ENCODE peak calls at places on chromosomes 4 and X, in six cellular contexts. V, T, K, O, L and W are unnamed samples. For H3K36me3, the result is how much of the 10 kb centered on the place peaks cover.

GRCh38 chrX:2714551-2714950 is 23.5 kb downstream of the CD99 start:
- DNase-seq in V (no peak), T (no peak), K (no peak), O (no peak), L (no peak), W (no peak)

GRCh38 chrX:50814701-50815476 is 895 bp upstream of the SHROOM4 start:
- DNase-seq in V (no peak), T (no peak), K (no peak), O (no peak), L (peak), W (no peak)

GRCh38 chr4:166432842-166433241 is 559.8 kb downstream of the TLL1 start:
- DNase-seq in V (no peak), T (no peak), K (no peak), O (peak), L (no peak), W (no peak)

GRCh38 chrX:26918633-26919032 is 544.5 kb downstream of the PPP4R3C start:
- DNase-seq in V (no peak), T (peak), K (no peak), O (no peak), L (peak), W (peak)

GRCh38 chrX:27399146-27399456 is 64.0 kb downstream of the PPP4R3C start:
- DNase-seq in V (no peak), T (no peak), K (no peak), O (no peak), L (no peak), W (no peak)

GRCh38 chrX:107448625-107449468 is 605 bp upstream of the FRMPD3 start:
- DNase-seq in V (no peak), T (no peak), K (peak), O (no peak), L (no peak), W (no peak)

GRCh38 chrX:148670277-148670676 is 169.9 kb downstream of the AFF2 start:
- DNase-seq in V (no peak), T (no peak), K (no peak), O (no peak), L (peak), W (no peak)

GRCh38 chrX:53156207-53156596 is 62.3 kb downstream of the KANTR start:
- DNase-seq in V (no peak), T (no peak), K (no peak), O (no peak), L (no peak), W (no peak)

GRCh38 chrX:108437789-108438623 is at the start of gene COL4A6:
- DNase-seq in V (no peak), T (peak), K (no peak), O (no peak), L (peak), W (peak)

GRCh38 chrX:65718538-65718937 is 51.1 kb downstream of the MSN start:
- DNase-seq in V (no peak), T (no peak), K (no peak), O (no peak), L (no peak), W (no peak)

GRCh38 chr4:101187837-101188236 is 159.5 kb downstream of the PPP3CA start:
- DNase-seq in V (no peak), T (no peak), K (no peak), O (no peak), L (no peak), W (no peak)

GRCh38 chrX:50111762-50112161 is 89.0 kb downstream of the AKAP4 start:
- DNase-seq in V (no peak), T (no peak), K (no peak), O (no peak), L (no peak), W (no peak)

GRCh38 chrX:141936080-141936479 is 32.4 kb downstream of the MAGEC1 start:
- DNase-seq in V (no peak), T (no peak), K (no peak), O (no peak), L (peak), W (no peak)

GRCh38 chrX:64152857-64153256 is 52.7 kb downstream of the AMER1 start:
- DNase-seq in V (no peak), T (peak), K (no peak), O (no peak), L (no peak), W (no peak)

GRCh38 chrX:78708171-78708570 is 39.3 kb upstream of the LPAR4 start:
- DNase-seq in V (no peak), T (peak), K (no peak), O (no peak), L (peak), W (peak)

GRCh38 chr4:19945979-19946380 is 305.7 kb upstream of the SLIT2 start:
- DNase-seq in V (no peak), T (no peak), K (no peak), O (peak), L (peak), W (peak)

GRCh38 chr4:168587326-168588125 is 90.7 kb downstream of the PALLD start:
- DNase-seq in V (peak), T (no peak), K (no peak), O (peak), L (peak), W (peak)

GRCh38 chr4:112112590-112113170 is 32.6 kb upstream of the FAM241A start:
- DNase-seq in V (no peak), T (peak), K (no peak), O (no peak), L (no peak), W (no peak)

GRCh38 chrX:8971116-8971515 is 62.8 kb downstream of the FAM9B start:
- DNase-seq in V (no peak), T (peak), K (no peak), O (no peak), L (peak), W (peak)

GRCh38 chrX:67544281-67544680 is 460 bp downstream of the AR start:
- DNase-seq in V (no peak), T (no peak), K (no peak), O (peak), L (no peak), W (no peak)

GRCh38 chrX:154374361-154375155 is at the start of gene FLNA:
- DNase-seq in V (peak), T (no peak), K (no peak), O (peak), L (peak), W (no peak)

GRCh38 chrX:154372612-154373022 is 1.8 kb downstream of the FLNA start:
- DNase-seq in V (no peak), T (peak), K (no peak), O (no peak), L (no peak), W (peak)

GRCh38 chrX:154376768-154377167 is 2.3 kb upstream of the EMD start:
- DNase-seq in V (peak), T (no peak), K (no peak), O (no peak), L (peak), W (no peak)

GRCh38 chrX:154373340-154374306 is 811 bp downstream of the FLNA start:
- DNase-seq in V (peak), T (peak), K (no peak), O (peak), L (peak), W (peak)

GRCh38 chrX:154375156-154375504 is 696 bp upstream of the FLNA start:
- DNase-seq in V (no peak), T (no peak), K (no peak), O (no peak), L (no peak), W (no peak)
- H3K4me3 ChIP-seq in V (peak), T (peak), K (no peak), O (peak), L (peak), W (no peak)

DNA sequence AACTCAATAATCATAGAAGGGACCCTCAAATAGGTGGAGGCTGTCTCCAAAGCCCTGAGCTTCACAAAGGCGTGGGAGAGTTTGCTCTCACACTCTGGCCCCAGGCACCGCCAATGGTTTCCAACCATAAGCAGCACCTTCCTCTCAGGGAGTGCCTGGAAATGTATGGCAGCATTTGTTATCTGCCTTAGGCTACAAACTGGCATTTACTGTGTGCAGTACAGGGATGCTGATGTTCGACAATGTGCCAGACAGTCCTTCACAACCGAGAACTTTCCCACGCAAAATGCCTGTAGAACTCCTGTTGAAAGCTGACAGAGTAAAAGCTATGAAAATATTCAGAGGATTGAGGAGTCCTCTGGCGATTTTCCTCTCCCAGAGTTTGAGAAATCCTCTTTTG is 55.7 kb upstream of the CDKN2AIP start:
- DNase-seq in V (no peak), T (no peak), K (no peak), O (no peak), L (no peak), W (no peak)
- H3K36me3 ChIP-seq in V (under half), T (under half), K (under half), O (under half), L (under half), W (under half)

DNA sequence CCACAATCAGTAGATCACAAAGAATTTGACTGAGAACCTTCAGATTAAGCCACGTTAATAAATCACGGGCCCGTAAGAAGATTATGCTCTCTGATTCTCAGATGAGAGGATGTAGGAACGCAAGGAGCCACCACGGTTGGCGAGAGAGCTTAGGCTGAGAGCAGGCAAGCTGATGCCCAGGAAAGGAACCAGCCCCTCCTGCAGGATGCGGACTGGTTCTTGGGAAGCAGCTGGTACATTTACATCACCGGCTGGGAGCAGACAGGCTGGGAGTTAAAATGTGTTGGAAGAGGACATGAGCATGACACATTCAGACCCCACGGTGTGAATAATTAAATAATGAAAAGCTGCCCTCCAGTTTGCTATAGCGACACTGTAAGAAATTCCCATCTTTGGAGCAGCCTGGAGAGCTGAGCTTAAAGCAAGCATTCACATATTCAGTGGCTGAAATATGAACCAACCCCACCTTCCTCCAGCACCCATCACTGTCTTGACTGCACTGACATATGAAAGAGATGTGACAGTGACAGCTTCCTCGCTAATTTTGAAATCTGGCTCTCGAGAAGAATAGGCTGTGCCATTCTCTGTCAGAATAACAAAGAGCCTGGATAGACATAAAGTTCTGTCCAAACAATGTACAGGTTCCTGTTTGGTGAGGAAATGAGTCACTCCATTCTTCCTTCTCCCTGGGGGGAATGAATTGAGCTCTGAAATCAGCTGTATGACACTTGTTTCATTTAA is 33.1 kb downstream of the LNX1 start:
- DNase-seq in V (peak), T (no peak), K (no peak), O (peak), L (peak), W (peak)
- H3K4me3 ChIP-seq in V (peak), T (no peak), K (no peak), O (no peak), L (no peak), W (no peak)

GRCh38 chrX:71604796-71605568 is 13.3 kb downstream of the CXCR3 start:
- DNase-seq in V (no peak), T (no peak), K (no peak), O (no peak), L (no peak), W (no peak)
- H3K36me3 ChIP-seq in V (half or more), T (under half), K (under half), O (under half), L (under half), W (under half)

GRCh38 chr4:184628103-184628502 is 21.1 kb downstream of the CASP3 start:
- DNase-seq in V (no peak), T (no peak), K (no peak), O (no peak), L (no peak), W (no peak)
- H3K4me3 ChIP-seq in V (no peak), T (no peak), K (no peak), O (no peak), L (no peak), W (no peak)

DNA sequence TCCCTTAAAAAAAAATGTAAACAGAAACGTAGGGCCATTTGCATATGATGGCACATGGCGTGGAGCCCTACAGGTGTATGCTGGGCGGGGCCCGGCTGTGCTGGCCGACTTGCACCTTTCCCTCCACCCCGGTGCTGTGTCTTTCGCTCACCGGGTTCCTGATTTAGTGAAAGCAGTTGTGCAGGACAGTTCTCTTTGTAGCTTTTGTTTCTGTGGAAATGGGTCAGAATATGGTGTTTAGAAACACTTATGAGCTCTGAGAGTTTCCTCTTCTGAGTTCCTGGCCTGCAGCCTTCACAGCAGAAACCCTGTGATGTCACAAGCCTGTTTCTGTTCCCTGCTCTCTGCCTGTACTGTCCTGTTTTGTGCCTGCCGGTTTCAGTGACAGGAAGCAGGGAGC is 22.5 kb upstream of the MSANTD1 start:
- DNase-seq in V (no peak), T (no peak), K (no peak), O (no peak), L (no peak), W (no peak)
- H3K36me3 ChIP-seq in V (half or more), T (under half), K (half or more), O (under half), L (under half), W (half or more)